ENCODE peak calls at places on chromosome 4, in five cellular contexts. G is NCI-H1092, J is NCI-H2081 treated with DMSO at 0.1 percent for 48 hours, O is GM13976, N is H54. C is an unnamed sample.

GRCh38 chr4:52873861-52874343 is 11.8 kb downstream of the RASL11B start:
- DNase-seq in J (no peak), G (no peak), O (no peak), N (no peak), C (no peak)

GRCh38 chr4:88333741-88334405 is 44.8 kb upstream of the HERC6 start:
- DNase-seq in O (no peak), G (no peak), N (no peak), J (no peak), C (no peak)

GRCh38 chr4:151199496-151200190 is 77.3 kb upstream of the PRSS48 start:
- DNase-seq in J (no peak), G (no peak), O (no peak), N (no peak), C (no peak)

GRCh38 chr4:80393246-80393969 is 57.9 kb downstream of the CFAP299 start:
- DNase-seq in J (no peak), G (no peak), N (no peak), O (no peak), C (no peak)

GRCh38 chr4:186723207-186724047 is at the start of gene FAT1:
- DNase-seq in J (no peak), O (no peak), G (peak; percentile 58), N (peak; percentile 15), C (peak; percentile 50)

GRCh38 chr4:181078236-181078635 is 1165.0 kb upstream of the TENM3 start:
- DNase-seq in N (no peak), O (no peak), J (no peak), G (no peak), C (no peak)

GRCh38 chr4:187258651-187259401 is 535.2 kb upstream of the FAT1 start:
- DNase-seq in G (peak; percentile 24), J (peak; percentile 1), N (no peak), O (no peak), C (peak; percentile 19)

GRCh38 chr4:153215976-153216375 is 11.7 kb downstream of the TRIM2 start:
- DNase-seq in N (no peak), O (no peak), J (no peak), G (no peak), C (no peak)

GRCh38 chr4:921830-922331 is 10.2 kb downstream of the GAK start:
- DNase-seq in G (no peak), J (no peak), O (peak; percentile 66), N (no peak), C (no peak)

GRCh38 chr4:147725673-147726072 is 6.2 kb upstream of the ARHGAP10 start:
- DNase-seq in G (no peak), N (no peak), J (no peak), O (no peak), C (no peak)

GRCh38 chr4:2062168-2062807 is 3.2 kb downstream of the NAT8L start:
- DNase-seq in O (no peak), N (no peak), J (no peak), G (no peak), C (no peak)

GRCh38 chr4:70844180-70844579 is 4.5 kb upstream of the GRSF1 start:
- DNase-seq in G (no peak), O (no peak), N (no peak), J (no peak), C (no peak)

GRCh38 chr4:29756966-29757365 is 963.2 kb upstream of the PCDH7 start:
- DNase-seq in N (no peak), G (no peak), O (no peak), J (no peak), C (no peak)

GRCh38 chr4:7195138-7195510 is 2.8 kb downstream of the SORCS2 start:
- DNase-seq in G (no peak), J (no peak), N (no peak), O (no peak), C (no peak)

GRCh38 chr4:147736458-147736857 is 4.6 kb downstream of the ARHGAP10 start:
- DNase-seq in O (no peak), G (no peak), N (peak; percentile 43), J (no peak), C (no peak)

GRCh38 chr4:158443731-158444130 is 78.0 kb upstream of the RXFP1 start:
- DNase-seq in G (no peak), O (no peak), J (no peak), N (no peak), C (no peak)

GRCh38 chr4:86640469-86640868 is 46.4 kb downstream of the PTPN13 start:
- DNase-seq in N (no peak), O (no peak), J (no peak), G (no peak), C (no peak)

GRCh38 chr4:80322716-80323115 is 12.8 kb upstream of the CFAP299 start:
- DNase-seq in G (no peak), J (no peak), N (no peak), O (no peak), C (peak; percentile 9)

GRCh38 chr4:85756938-85757337 is 282.0 kb downstream of the ARHGAP24 start:
- DNase-seq in G (no peak), N (no peak), O (peak; percentile 17), J (no peak), C (peak; percentile 31)

GRCh38 chr4:98203406-98204235 is 57.6 kb upstream of the RAP1GDS1 start:
- DNase-seq in J (no peak), N (no peak), G (no peak), O (peak; percentile 73), C (no peak)

GRCh38 chr4:109930469-109930868 is 17.8 kb downstream of the EGF start:
- DNase-seq in O (no peak), G (no peak), J (no peak), N (no peak), C (no peak)

GRCh38 chr4:180650273-180650672 is 1592.9 kb upstream of the TENM3 start:
- DNase-seq in G (no peak), O (no peak), N (no peak), J (no peak), C (no peak)

GRCh38 chr4:181792641-181793612 is 450.3 kb upstream of the TENM3 start:
- DNase-seq in N (no peak), O (no peak), J (peak; percentile 42), G (peak; percentile 86), C (no peak)

GRCh38 chr4:100299019-100299418 is 108.8 kb upstream of the DDIT4L start:
- DNase-seq in N (peak; percentile 0), G (no peak), J (no peak), O (no peak), C (no peak)

GRCh38 chr4:4693258-4693657 is 151.4 kb upstream of the STX18 start:
- DNase-seq in N (no peak), G (no peak), J (no peak), O (peak; percentile 42), C (no peak)

GRCh38 chr4:99159699-99160098 is 15.6 kb upstream of the ADH4 start:
- DNase-seq in O (no peak), J (no peak), N (no peak), G (no peak), C (no peak)

GRCh38 chr4:5256416-5256815 is 205.1 kb downstream of the STK32B start:
- DNase-seq in O (no peak), G (no peak), N (no peak), J (no peak), C (no peak)

GRCh38 chr4:114052227-114052626 is 72.8 kb upstream of the ARSJ start:
- DNase-seq in O (no peak), N (no peak), J (no peak), G (no peak), C (no peak)

GRCh38 chr4:88859191-88859812 is 161.7 kb upstream of the NAP1L5 start:
- DNase-seq in G (no peak), O (no peak), N (no peak), J (no peak), C (no peak)

GRCh38 chr4:5905714-5906113 is 12.8 kb upstream of the CRMP1 start:
- DNase-seq in G (no peak), N (no peak), O (no peak), J (no peak), C (no peak)

GRCh38 chr4:116734178-116734577 is 351.2 kb downstream of the TRAM1L1 start:
- DNase-seq in N (no peak), J (no peak), O (no peak), G (no peak), C (no peak)

GRCh38 chr4:162644346-162644745 is 480.5 kb upstream of the FSTL5 start:
- DNase-seq in J (no peak), N (no peak), O (no peak), G (no peak), C (no peak)

GRCh38 chr4:108681321-108681809 is 31.0 kb downstream of the OSTC start:
- DNase-seq in G (no peak), O (no peak), N (no peak), J (no peak), C (no peak)

GRCh38 chr4:143441678-143442077 is 71.8 kb upstream of the SMARCA5 start:
- DNase-seq in O (no peak), G (no peak), N (no peak), J (no peak), C (no peak)

GRCh38 chr4:173505924-173506779 is 23.9 kb downstream of the HAND2 start:
- DNase-seq in G (no peak), J (peak; percentile 11), O (peak; percentile 83), N (peak; percentile 72), C (peak; percentile 75)

C was measured in HEK293T.